ENCODE peak calls at places on chromosomes 16 and 17, in ten cellular contexts. C is colonic mucosa; Y is progenitor cell of endocrine pancreas; A is CD4-positive, alpha-beta T cell; L is neural progenitor cell; Z is heart left ventricle; U is nephron progenitor cell; O is cardiac muscle cell; K is AG04450; J is thoracic aorta. Q is an unnamed sample.

GRCh38 chr17:4600563-4600962 is 16.2 kb downstream of the SMTNL2 start:
- DNase-seq in Y (no peak), A (no peak), Z (peak), J (no peak), L (peak), U (peak), C (no peak), O (no peak), K (no peak), Q (peak)

GRCh38 chr16:53882310-53882709 is 178.4 kb downstream of the FTO start:
- DNase-seq in A (no peak), C (no peak), Z (no peak), L (no peak), K (no peak), U (no peak), Y (no peak), J (no peak), O (no peak), Q (no peak)

GRCh38 chr16:70746708-70747424 is 54.1 kb downstream of the VAC14 start:
- DNase-seq in A (no peak), Z (peak), U (no peak), K (peak), J (peak), L (no peak), O (peak), Y (no peak), C (peak), Q (no peak)

GRCh38 chr16:68022278-68022727 is 729 bp downstream of the DDX28 start:
- DNase-seq in C (no peak), K (no peak), L (no peak), J (no peak), O (no peak), U (no peak), Z (no peak), Y (peak), A (no peak), Q (peak)

GRCh38 chr17:81563861-81564586 is 11.9 kb upstream of the FAAP100 start:
- DNase-seq in L (no peak), U (no peak), O (peak), C (no peak), J (no peak), A (no peak), Z (no peak), K (no peak), Y (no peak), Q (no peak)

GRCh38 chr17:80762076-80762475 is 217.4 kb downstream of the RPTOR start:
- DNase-seq in J (no peak), Z (no peak), O (no peak), C (no peak), K (no peak), Y (no peak), L (no peak), U (no peak), A (no peak), Q (no peak)

GRCh38 chr17:31825961-31826691 is 32.9 kb downstream of the COPRS start:
- DNase-seq in Z (no peak), C (no peak), A (no peak), K (no peak), U (no peak), O (peak), L (no peak), J (peak), Y (no peak), Q (no peak)

GRCh38 chr17:36144981-36145729 is 31.3 kb downstream of the TBC1D3B start:
- DNase-seq in L (no peak), C (no peak), Y (no peak), Z (no peak), J (no peak), A (no peak), U (no peak), K (no peak), O (no peak), Q (no peak)

GRCh38 chr16:68972720-68973119 is 129.4 kb downstream of the TANGO6 start:
- DNase-seq in O (peak), L (peak), J (no peak), U (peak), Y (no peak), A (no peak), K (peak), Z (no peak), C (no peak), Q (peak)

GRCh38 chr16:27097671-27098275 is 31.0 kb downstream of the C16orf82 start:
- DNase-seq in J (no peak), U (no peak), K (no peak), A (no peak), Z (peak), O (peak), C (no peak), L (no peak), Y (no peak), Q (no peak)

GRCh38 chr16:4505356-4506153 is 29.4 kb downstream of the HMOX2 start:
- DNase-seq in U (no peak), O (no peak), L (no peak), K (no peak), Y (no peak), J (no peak), C (no peak), A (peak), Z (no peak), Q (no peak)

GRCh38 chr17:31859487-31860008 is 504 bp upstream of the COPRS start:
- DNase-seq in A (no peak), Y (no peak), J (no peak), C (no peak), U (no peak), L (peak), K (no peak), O (no peak), Z (no peak), Q (no peak)

GRCh38 chr16:7182510-7183109 is 150.0 kb upstream of the RBFOX1 start:
- DNase-seq in J (no peak), C (no peak), Y (peak), L (peak), Z (no peak), A (no peak), K (no peak), U (peak), O (no peak), Q (no peak)

DNA sequence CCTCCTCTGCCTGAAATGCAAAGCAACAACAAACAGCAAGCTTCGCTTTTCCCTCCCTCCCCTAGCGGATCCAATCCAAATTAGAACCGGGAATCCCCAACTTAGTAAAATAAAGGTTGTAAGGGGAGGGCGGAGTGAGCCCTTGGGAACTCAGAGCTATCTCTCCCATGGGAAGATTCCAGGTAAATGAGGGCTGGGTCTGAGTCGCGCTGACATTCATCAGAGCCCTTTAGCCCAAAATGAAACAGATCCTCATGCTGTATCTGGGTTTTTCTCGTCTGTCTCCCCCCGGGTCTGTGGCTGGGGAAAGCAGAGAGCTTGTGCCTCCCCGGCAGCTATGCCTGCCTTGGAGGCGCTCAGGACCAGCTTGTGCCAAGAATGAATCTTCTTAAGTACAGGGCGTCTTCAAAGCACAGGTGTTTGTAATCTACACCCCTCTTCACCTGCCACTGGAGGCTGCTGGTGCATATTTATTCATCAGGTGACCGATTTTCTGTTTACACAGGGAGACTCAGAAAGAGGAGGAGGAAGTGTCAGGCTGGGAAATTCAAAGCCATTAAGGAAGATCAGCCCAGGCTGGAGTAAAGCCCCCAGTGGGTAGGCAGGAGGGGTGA is 55.0 kb upstream of the GSE1 start:
- DNase-seq in A (no peak), Z (no peak), Y (no peak), O (no peak), C (peak), L (no peak), J (no peak), U (no peak), K (no peak), Q (no peak)
- TF ChIP-seq CTCF in A (no peak), Z (no peak), Y (peak), O (no peak), C (no peak), L (no peak), J (no peak), U (no peak), K (no peak), Q (no peak)

GRCh38 chr17:44917456-44917855 is 2.2 kb upstream of the GFAP start:
- DNase-seq in A (no peak), Y (no peak), C (no peak), O (no peak), Z (no peak), J (no peak), U (no peak), K (no peak), L (no peak), Q (no peak)

GRCh38 chr17:44916059-44916780 is 920 bp upstream of the GFAP start:
- DNase-seq in Z (no peak), Y (no peak), A (no peak), C (no peak), L (peak), J (no peak), U (no peak), O (no peak), K (no peak), Q (no peak)

GRCh38 chr17:44918006-44918405 is 2.7 kb upstream of the GFAP start:
- DNase-seq in Y (no peak), Z (no peak), K (no peak), O (no peak), U (no peak), L (no peak), J (no peak), A (no peak), C (no peak), Q (no peak)

GRCh38 chr17:44915727-44916058 is 393 bp upstream of the GFAP start:
- DNase-seq in O (no peak), K (no peak), Y (no peak), J (no peak), U (no peak), L (no peak), A (no peak), Z (no peak), C (no peak), Q (no peak)

DNA sequence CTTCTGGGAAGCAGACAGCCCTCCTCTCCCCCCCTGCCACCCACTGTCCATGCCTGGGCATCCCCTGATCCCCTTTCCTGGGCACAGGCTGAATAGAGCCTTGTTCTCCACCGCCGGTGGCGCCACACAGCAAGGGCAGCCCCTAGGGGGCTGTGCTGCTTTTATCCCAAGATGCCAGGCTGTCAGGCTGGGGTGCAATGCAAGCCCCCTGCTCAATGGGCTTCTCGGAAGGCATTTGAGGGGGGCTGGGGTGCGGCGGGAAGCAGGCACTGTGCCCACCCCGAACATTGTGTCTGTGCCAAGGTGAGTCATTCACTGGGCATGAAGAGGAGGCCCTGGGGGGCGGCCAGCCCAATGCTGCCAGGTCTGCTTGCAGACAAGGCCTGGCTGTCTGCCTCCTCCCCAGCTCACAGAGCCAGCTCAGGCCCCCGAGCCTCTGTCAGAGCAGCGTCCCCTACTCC is 1.5 kb upstream of the GFAP start:
- DNase-seq in A (no peak), Y (no peak), L (no peak), J (peak), Z (peak), K (no peak), U (no peak), O (peak), C (no peak), Q (no peak)
- TF ChIP-seq CTCF in A (no peak), Y (no peak), L (no peak), J (no peak), Z (no peak), K (no peak), U (no peak), O (no peak), C (no peak), Q (no peak)

GRCh38 chr16:57091990-57092785 is at the start of gene CPNE2:
- DNase-seq in O (peak), U (peak), Y (peak), L (peak), J (no peak), C (peak), Z (peak), K (no peak), A (peak), Q (peak)
- TF ChIP-seq CTCF in O (no peak), U (no peak), Y (no peak), L (no peak), J (no peak), C (no peak), Z (peak), K (no peak), A (no peak), Q (no peak)

GRCh38 chr17:50090971-50091950 is 3.9 kb upstream of the PDK2 start:
- DNase-seq in J (no peak), C (no peak), Z (no peak), U (no peak), K (no peak), L (no peak), O (no peak), Y (no peak), A (no peak), Q (no peak)

GRCh38 chr17:50088952-50089825 is 6.0 kb upstream of the PDK2 start:
- DNase-seq in U (no peak), O (no peak), J (no peak), Y (no peak), K (no peak), Z (no peak), L (no peak), A (no peak), C (no peak), Q (no peak)

GRCh38 chr17:50090071-50090470 is 5.1 kb upstream of the PDK2 start:
- DNase-seq in Z (no peak), J (no peak), U (no peak), C (no peak), Y (no peak), A (no peak), O (no peak), L (no peak), K (no peak), Q (no peak)

GRCh38 chr17:50087246-50087911 is 7.8 kb upstream of the PDK2 start:
- DNase-seq in Z (peak), Y (peak), J (no peak), O (peak), A (peak), C (peak), L (peak), K (peak), U (peak), Q (peak)

GRCh38 chr17:50087912-50088405 is 7.2 kb upstream of the PDK2 start:
- DNase-seq in K (no peak), O (no peak), J (no peak), U (no peak), L (no peak), A (no peak), Y (no peak), Z (no peak), C (no peak), Q (no peak)
- TF ChIP-seq CTCF in K (no peak), O (no peak), J (no peak), U (no peak), L (no peak), A (no peak), Y (no peak), Z (no peak), C (no peak), Q (no peak)

DNA sequence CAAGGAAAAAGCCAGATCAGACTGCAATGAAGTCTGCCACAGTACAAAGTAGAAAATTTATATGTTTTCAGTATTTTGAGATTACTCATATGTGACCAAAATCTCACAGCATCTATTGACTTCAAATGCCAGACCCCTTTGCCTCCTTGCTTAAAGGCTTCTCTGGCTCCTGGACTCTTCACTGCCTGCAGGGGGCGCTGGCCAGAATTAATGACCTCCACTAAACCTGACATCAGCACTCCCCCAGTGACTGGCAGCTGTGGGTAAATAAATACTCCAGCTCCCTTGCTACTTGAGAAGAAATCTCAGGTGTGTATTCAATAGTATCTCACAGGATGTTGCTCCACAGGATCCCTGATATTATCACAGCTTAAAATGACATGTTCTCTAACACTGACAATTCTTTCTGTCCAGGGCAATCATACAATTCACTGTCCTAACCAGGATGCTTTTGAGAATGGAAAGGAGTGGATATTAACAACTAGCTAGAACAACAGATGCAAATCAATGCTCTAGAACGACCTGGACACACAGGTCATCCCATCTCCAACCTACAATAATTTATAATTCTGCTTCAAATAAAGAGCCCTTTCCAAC is 4.0 kb downstream of the BECN1 start:
- DNase-seq in U (peak), Z (peak), A (peak), L (peak), O (peak), J (no peak), Y (peak), K (no peak), C (peak), Q (peak)
- TF ChIP-seq CTCF in U (peak), Z (peak), A (peak), L (peak), O (peak), J (peak), Y (peak), K (peak), C (peak), Q (peak)

GRCh38 chr16:50336884-50337283 is 31.9 kb downstream of the BRD7 start:
- DNase-seq in J (no peak), O (no peak), K (no peak), L (no peak), Y (no peak), C (no peak), U (no peak), Z (no peak), A (no peak), Q (no peak)
- TF ChIP-seq CTCF in J (no peak), O (no peak), K (no peak), L (no peak), Y (no peak), C (no peak), U (no peak), Z (no peak), A (no peak), Q (no peak)

GRCh38 chr16:85220125-85220839 is 108.0 kb upstream of the CIBAR2 start:
- DNase-seq in C (peak), Y (no peak), U (peak), K (peak), L (no peak), Z (peak), O (peak), J (no peak), A (no peak), Q (no peak)
- TF ChIP-seq CTCF in C (no peak), Y (no peak), U (no peak), K (no peak), L (no peak), Z (no peak), O (no peak), J (no peak), A (no peak), Q (no peak)

GRCh38 chr17:77455878-77456234 is 315.1 kb downstream of the SEC14L1 start:
- DNase-seq in Y (no peak), K (no peak), U (no peak), L (no peak), Z (no peak), C (no peak), O (no peak), A (no peak), J (no peak), Q (no peak)

GRCh38 chr17:77458202-77459017 is 317.6 kb downstream of the SEC14L1 start:
- DNase-seq in A (no peak), Z (no peak), O (no peak), C (no peak), L (no peak), J (no peak), Y (no peak), K (no peak), U (no peak), Q (no peak)

GRCh38 chr17:77457572-77458201 is 316.9 kb downstream of the SEC14L1 start:
- DNase-seq in Y (no peak), U (no peak), L (no peak), Z (no peak), C (no peak), K (no peak), O (no peak), J (no peak), A (no peak), Q (no peak)

GRCh38 chr17:77456271-77456950 is 315.6 kb downstream of the SEC14L1 start:
- DNase-seq in L (no peak), K (no peak), O (no peak), Y (no peak), U (no peak), A (no peak), C (no peak), Z (no peak), J (no peak), Q (no peak)

GRCh38 chr17:77456951-77457548 is 316.3 kb downstream of the SEC14L1 start:
- DNase-seq in K (no peak), L (no peak), C (no peak), U (no peak), O (no peak), Y (no peak), J (no peak), A (no peak), Z (no peak), Q (no peak)
- TF ChIP-seq CTCF in K (no peak), L (no peak), C (no peak), U (no peak), O (no peak), Y (no peak), J (no peak), A (no peak), Z (no peak), Q (no peak)

Q was measured in WTC11.